ENCODE peak calls at places on chromosomes 3 and 15, in four cellular contexts. U is astrocyte, F is fibroblast of lung, G is psoas muscle. N is an unnamed sample.

GRCh38 chr3:131602011-131602779 is 99.4 kb upstream of the MRPL3 start:
- DNase-seq in F (no peak), G (no peak), U (no peak), N (no peak)

GRCh38 chr3:110456438-110457138 is 615.0 kb upstream of the NECTIN3 start:
- DNase-seq in G (no peak), F (no peak), U (no peak), N (no peak)

GRCh38 chr15:65870889-65871533 is 1.7 kb downstream of the RAB11A start:
- DNase-seq in G (no peak), U (peak), F (peak), N (peak)

GRCh38 chr3:188272481-188273372 is 118.8 kb downstream of the LPP start:
- DNase-seq in F (peak), U (peak), G (no peak), N (peak)

GRCh38 chr3:107431048-107431297 is 53.7 kb downstream of the CCDC54 start:
- DNase-seq in G (no peak), U (no peak), F (no peak), N (no peak)

GRCh38 chr3:28114893-28115292 is 126.5 kb upstream of the CMC1 start:
- DNase-seq in F (no peak), U (no peak), G (no peak), N (no peak)

GRCh38 chr15:84598250-84598649 is 2.6 kb upstream of the ZSCAN2 start:
- DNase-seq in F (no peak), G (no peak), U (no peak), N (peak)

GRCh38 chr15:26438316-26438715 is 334.6 kb downstream of the GABRB3 start:
- DNase-seq in F (no peak), G (no peak), U (no peak), N (no peak)

DNA sequence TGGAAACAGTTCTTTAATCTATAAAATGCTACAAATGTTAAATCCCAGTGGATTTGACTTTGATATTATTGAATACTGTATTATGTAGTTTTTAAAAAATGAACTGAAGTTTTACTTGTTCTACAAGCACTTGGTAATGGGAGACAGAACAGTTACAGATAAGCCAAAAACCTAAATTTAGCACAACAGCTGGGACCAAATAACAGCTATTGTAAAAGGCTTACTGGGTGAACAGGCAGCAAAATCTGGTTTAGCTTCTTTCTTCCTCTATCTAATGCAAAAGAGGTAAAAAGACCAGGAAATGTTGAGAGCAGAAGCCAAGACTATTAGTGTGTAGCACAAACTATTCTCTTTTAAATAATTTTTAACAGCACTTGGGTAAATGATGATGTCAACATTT is 1.6 kb upstream of the ATOSA start:
- DNase-seq in G (no peak), F (no peak), U (no peak), N (no peak)
- H3K4me3 ChIP-seq in G (peak), F (no peak), U (no peak), N (no peak)

DNA sequence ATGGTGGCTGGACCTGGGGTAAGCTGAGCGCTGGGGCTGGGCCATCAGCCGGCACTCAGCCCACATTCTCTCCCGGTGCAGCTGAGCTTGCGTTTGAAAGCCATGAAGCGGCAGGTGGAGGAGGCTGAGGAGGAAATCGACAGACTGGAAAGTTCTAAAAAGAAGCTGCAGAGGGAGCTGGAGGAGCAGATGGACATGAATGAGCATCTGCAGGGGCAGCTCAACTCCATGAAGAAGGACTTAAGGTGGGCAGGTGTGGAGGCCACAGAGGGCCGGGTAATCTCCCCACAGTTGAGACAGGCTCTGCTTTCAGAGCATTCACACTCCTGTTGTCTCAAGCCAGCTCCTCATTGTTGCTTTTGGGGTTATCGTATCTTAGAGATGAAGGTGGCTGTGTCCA is 45.7 kb upstream of the MYZAP start:
- DNase-seq in G (no peak), U (no peak), F (no peak), N (no peak)
- TF ChIP-seq CTCF in G (no peak), U (no peak), F (no peak), N (no peak)

GRCh38 chr15:88465633-88466219 is 1.5 kb downstream of the MRPL46 start:
- DNase-seq in G (no peak), F (peak), U (peak), N (peak)
- H3K4me3 ChIP-seq in G (peak), F (no peak), U (peak), N (peak)

DNA sequence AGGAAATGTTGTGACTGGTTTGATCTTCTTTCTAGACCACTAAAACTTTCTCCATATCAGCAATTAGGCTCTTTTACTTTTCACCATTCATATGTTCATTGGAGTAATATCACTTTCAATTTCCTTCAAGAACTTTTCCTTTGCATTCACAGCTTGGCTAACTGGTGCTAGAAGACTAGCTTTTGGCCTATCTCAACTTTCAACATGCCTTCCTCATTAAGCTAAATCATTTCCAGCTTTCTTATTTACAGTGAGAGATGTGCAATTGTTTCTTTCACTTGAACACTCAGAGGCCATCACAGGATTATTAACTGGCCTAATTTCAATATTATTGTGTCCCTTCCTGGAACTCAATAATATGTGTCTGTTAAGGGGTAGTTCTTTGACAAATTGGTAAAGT is 42.8 kb upstream of the PLOD2 start:
- DNase-seq in F (no peak), U (no peak), G (no peak), N (no peak)
- TF ChIP-seq CTCF in F (no peak), U (no peak), G (no peak), N (no peak)

N was measured in epithelial cell of esophagus.